ENCODE peak calls at places on chromosomes 11 and 22, in six cellular contexts. R is HAP-1; L is stimulated activated CD8-positive, alpha-beta memory T cell treated with anti-CD3 and anti-CD28 coated beads, Interleukin-15, amount 100 ng/mL, for 1 hour; E is SW 1271; Z is stomach; D is SW480. J is an unnamed sample.

GRCh38 chr22:45632791-45633515 is 38.7 kb upstream of the ATXN10 start:
- DNase-seq in E (no peak), Z (no peak), L (no peak), D (no peak), R (peak; percentile 26), J (peak; percentile 62)

GRCh38 chr11:132910016-132910760 is 622.1 kb downstream of the OPCML start:
- DNase-seq in L (no peak), D (no peak), Z (no peak), E (no peak), R (no peak), J (no peak)

GRCh38 chr22:47175761-47176359 is 413.4 kb downstream of the TBC1D22A start:
- DNase-seq in D (no peak), L (no peak), Z (no peak), E (no peak), R (no peak), J (no peak)

GRCh38 chr22:27972732-27973698 is 54.0 kb upstream of the PITPNB start:
- DNase-seq in Z (no peak), E (no peak), L (no peak), R (no peak), D (no peak), J (no peak)

GRCh38 chr22:17243524-17243923 is 24.3 kb upstream of the ADA2 start:
- DNase-seq in Z (no peak), D (no peak), R (no peak), L (no peak), E (no peak), J (no peak)

GRCh38 chr11:93038521-93038920 is 69.1 kb downstream of the MTNR1B start:
- DNase-seq in D (no peak), E (no peak), Z (no peak), L (no peak), R (no peak), J (no peak)

GRCh38 chr11:113363406-113363805 is 24.2 kb upstream of the ANKK1 start:
- DNase-seq in R (no peak), E (no peak), D (peak; percentile 90), Z (no peak), L (no peak), J (no peak)

GRCh38 chr11:15278129-15278528 is 163.4 kb downstream of the INSC start:
- DNase-seq in E (no peak), R (no peak), D (no peak), L (no peak), Z (no peak), J (no peak)

GRCh38 chr11:16402654-16403447 is 46.5 kb upstream of the SOX6 start:
- DNase-seq in D (no peak), Z (no peak), R (peak; percentile 72), E (no peak), L (no peak), J (peak; percentile 92)

GRCh38 chr11:106917973-106918372 is 100.3 kb downstream of the GUCY1A2 start:
- DNase-seq in R (no peak), Z (no peak), L (no peak), D (peak; percentile 9), E (no peak), J (peak; percentile 1)

GRCh38 chr22:42834177-42834949 is 22.7 kb downstream of the ARFGAP3 start:
- DNase-seq in D (no peak), R (no peak), Z (no peak), E (no peak), L (no peak), J (no peak)

GRCh38 chr11:9047986-9048522 is 43.3 kb downstream of the SCUBE2 start:
- DNase-seq in L (no peak), Z (no peak), R (no peak), D (no peak), E (no peak), J (no peak)